ENCODE peak calls at places on chromosomes 12 and 14, in eight cellular contexts. Z is bronchial epithelial cell, Y is progenitor cell of endocrine pancreas, T is A549, C is fibroblast of lung, G is HFFc6, L is endothelial cell, D is body of pancreas. O is an unnamed sample.

GRCh38 chr14:92914087-92914656 is 8.8 kb upstream of the CHGA start:
- DNase-seq in L (peak), T (no peak), C (peak), Y (peak), G (no peak), Z (peak), D (no peak), O (peak)

GRCh38 chr12:42163913-42164312 is 19.2 kb upstream of the GXYLT1 start:
- DNase-seq in D (no peak), C (no peak), Z (no peak), L (no peak), Y (no peak), G (no peak), T (peak), O (no peak)

GRCh38 chr14:96143906-96144305 is 60.7 kb upstream of the BDKRB2 start:
- DNase-seq in L (no peak), T (no peak), Z (no peak), G (peak), Y (no peak), C (peak), D (no peak), O (no peak)

GRCh38 chr14:84095796-84096195 is 1434.1 kb upstream of the FLRT2 start:
- DNase-seq in Z (no peak), T (no peak), L (no peak), D (no peak), C (no peak), G (no peak), Y (no peak), O (no peak)

GRCh38 chr14:74135386-74135785 is 50.6 kb downstream of the LIN52 start:
- DNase-seq in C (peak), Z (no peak), T (no peak), G (no peak), L (no peak), D (no peak), Y (no peak), O (no peak)

GRCh38 chr12:25882266-25882665 is 76.2 kb upstream of the RASSF8 start:
- DNase-seq in G (no peak), Y (no peak), C (no peak), L (no peak), D (no peak), Z (no peak), T (no peak), O (no peak)

GRCh38 chr12:92973614-92974013 is 44.5 kb upstream of the EEA1 start:
- DNase-seq in T (peak), G (peak), Y (no peak), Z (peak), C (peak), L (no peak), D (no peak), O (no peak)

GRCh38 chr12:20050166-20050565 is 318.2 kb upstream of the PDE3A start:
- DNase-seq in G (no peak), L (no peak), D (no peak), T (no peak), C (peak), Z (no peak), Y (no peak), O (no peak)

GRCh38 chr12:52561880-52562449 is 9.0 kb upstream of the KRT71 start:
- DNase-seq in L (no peak), T (peak), Z (no peak), G (no peak), C (no peak), Y (no peak), D (no peak), O (peak)

GRCh38 chr12:129063600-129063999 is 210.3 kb downstream of the GLT1D1 start:
- DNase-seq in C (no peak), L (no peak), Z (no peak), Y (no peak), T (no peak), D (no peak), G (no peak), O (no peak)

GRCh38 chr14:61174395-61175386 is 106.4 kb downstream of the TMEM30B start:
- DNase-seq in C (peak), G (peak), L (no peak), Y (no peak), T (no peak), Z (peak), D (no peak), O (no peak)

DNA sequence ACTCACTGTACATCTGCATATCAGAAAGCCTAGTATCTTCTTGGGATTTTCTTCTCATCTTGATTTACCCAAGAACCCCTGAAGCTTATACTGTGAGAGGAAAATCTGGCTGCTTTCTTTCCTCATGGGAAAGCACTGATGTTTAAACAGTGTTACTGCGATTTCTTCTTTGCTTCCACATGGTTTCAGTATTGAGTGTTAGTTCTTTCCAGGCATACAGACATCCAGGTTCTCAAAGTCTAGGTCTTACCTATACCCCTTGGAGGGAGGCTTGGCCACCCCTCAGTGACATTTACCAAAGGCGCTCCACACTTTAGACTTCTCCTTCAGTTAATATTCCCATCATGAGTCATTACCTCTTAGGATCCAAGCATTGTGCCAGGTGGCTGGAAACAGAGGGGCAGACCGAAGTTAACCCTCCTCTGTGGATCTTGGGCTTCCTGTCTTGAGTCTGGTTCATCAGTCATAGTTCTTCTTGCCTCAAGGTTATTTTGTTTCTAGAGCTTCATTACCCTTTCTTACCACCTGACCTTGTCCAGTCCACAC is 79.1 kb downstream of the TMEM117 start:
- DNase-seq in Z (peak), L (no peak), G (peak), D (no peak), Y (no peak), T (peak), C (peak), O (no peak)
- TF ChIP-seq CTCF in Z (peak), L (no peak), G (peak), D (no peak), Y (peak), T (peak), C (peak), O (no peak)

GRCh38 chr12:57367121-57367520 is 63.7 kb downstream of the R3HDM2 start:
- DNase-seq in L (no peak), T (no peak), D (no peak), C (no peak), Y (no peak), Z (no peak), G (no peak), O (no peak)

GRCh38 chr12:57370084-57370483 is 60.8 kb downstream of the R3HDM2 start:
- DNase-seq in Z (no peak), L (no peak), C (no peak), G (no peak), D (no peak), Y (no peak), T (no peak), O (no peak)

GRCh38 chr12:57370696-57371095 is 60.1 kb downstream of the R3HDM2 start:
- DNase-seq in D (no peak), C (peak), Y (no peak), Z (no peak), G (peak), T (no peak), L (no peak), O (no peak)

GRCh38 chr12:57368349-57369095 is 62.3 kb downstream of the R3HDM2 start:
- DNase-seq in Y (no peak), T (peak), G (no peak), C (no peak), L (no peak), Z (no peak), D (peak), O (peak)

GRCh38 chr12:57369202-57369601 is 61.6 kb downstream of the R3HDM2 start:
- DNase-seq in T (no peak), C (no peak), Y (no peak), Z (no peak), D (no peak), L (no peak), G (no peak), O (no peak)
- TF ChIP-seq CTCF in T (no peak), C (no peak), Y (no peak), Z (no peak), D (no peak), L (no peak), G (no peak), O (no peak)

DNA sequence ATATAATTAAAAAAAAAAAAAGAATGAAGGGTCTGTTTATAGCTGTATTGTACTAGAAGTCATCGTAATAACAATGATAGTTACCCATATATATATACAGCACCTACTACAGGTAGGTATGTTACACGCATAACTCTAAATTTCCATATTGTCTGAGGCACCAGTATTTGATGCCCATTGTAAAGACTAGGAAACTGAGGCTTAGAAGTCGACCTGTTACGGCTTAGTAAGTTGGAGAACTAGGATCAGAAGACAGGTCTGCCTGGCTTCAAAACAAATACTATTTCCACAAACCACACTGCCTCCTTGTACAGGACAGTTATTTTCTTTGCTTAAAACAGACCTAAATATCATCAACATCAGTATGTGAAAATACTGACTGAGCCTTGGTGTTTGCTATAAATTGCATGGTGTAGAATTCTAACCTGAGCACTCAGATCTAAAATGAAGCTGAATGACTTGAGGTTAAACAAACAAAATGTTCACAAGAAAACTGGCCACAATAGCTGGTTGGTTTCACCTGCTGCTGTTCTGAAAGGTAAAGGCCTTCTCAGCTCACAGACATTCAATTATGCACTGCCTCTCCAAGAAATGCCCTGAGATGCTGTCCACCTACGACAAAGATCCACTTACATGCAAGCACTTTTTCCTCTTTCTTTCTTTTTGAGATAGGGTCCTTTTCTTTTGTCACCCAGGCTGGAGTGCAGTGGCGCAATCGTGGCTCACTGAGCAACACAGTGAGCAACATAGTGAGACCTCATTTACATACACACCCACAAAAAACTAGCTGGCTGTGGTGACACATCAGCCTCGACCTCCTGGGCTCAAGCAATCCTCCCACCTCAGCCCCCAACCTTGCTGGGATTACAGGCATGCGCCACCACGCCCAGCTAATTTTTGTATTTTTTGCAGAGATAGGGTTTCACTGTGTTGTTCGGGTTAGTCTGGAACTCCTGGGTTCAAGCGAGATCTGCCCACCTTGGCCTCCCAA is 35.7 kb downstream of the SSH1 start:
- DNase-seq in Y (no peak), L (no peak), D (no peak), C (peak), T (no peak), G (no peak), Z (peak), O (peak)
- TF ChIP-seq CTCF in Y (no peak), L (no peak), D (no peak), C (no peak), T (no peak), G (peak), Z (no peak), O (no peak)

GRCh38 chr12:10497602-10498001 is 8.1 kb upstream of the EIF2S3B start:
- DNase-seq in C (peak), T (no peak), L (no peak), Z (no peak), D (no peak), Y (no peak), G (no peak), O (no peak)

GRCh38 chr12:10505620-10506019 is at the start of gene EIF2S3B:
- DNase-seq in D (no peak), L (no peak), Z (no peak), Y (no peak), G (no peak), C (no peak), T (no peak), O (no peak)

GRCh38 chr12:10503460-10503859 is 2.2 kb upstream of the EIF2S3B start:
- DNase-seq in C (no peak), G (no peak), D (no peak), Y (no peak), Z (no peak), L (no peak), T (no peak), O (no peak)

GRCh38 chr12:10498042-10498441 is 7.6 kb upstream of the EIF2S3B start:
- DNase-seq in C (no peak), T (no peak), L (no peak), Z (no peak), Y (no peak), G (no peak), D (no peak), O (no peak)

DNA sequence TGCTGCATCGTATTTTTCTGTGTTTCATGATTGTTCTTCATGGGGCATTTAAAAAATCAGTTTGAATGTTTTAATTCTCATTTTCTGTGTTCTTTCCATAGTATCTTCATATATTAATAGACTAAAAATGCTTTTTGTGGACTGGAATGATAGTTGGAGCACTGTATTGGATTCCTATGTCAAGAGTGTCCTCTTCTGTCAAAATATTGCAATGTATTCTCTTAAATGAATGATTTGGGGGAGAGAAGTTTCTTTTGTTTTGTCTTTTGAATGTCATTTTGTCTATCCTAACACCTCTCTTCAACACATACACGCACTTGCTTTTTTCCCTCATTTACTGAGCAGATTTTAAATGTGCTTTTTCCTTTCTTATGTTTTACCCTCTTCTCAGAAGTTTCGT is 4.7 kb upstream of the EIF2S3B start:
- DNase-seq in T (peak), L (no peak), C (peak), G (no peak), Z (peak), D (no peak), Y (no peak), O (no peak)
- TF ChIP-seq CTCF in T (peak), L (no peak), C (peak), G (peak), Z (peak), D (peak), Y (no peak), O (no peak)

DNA sequence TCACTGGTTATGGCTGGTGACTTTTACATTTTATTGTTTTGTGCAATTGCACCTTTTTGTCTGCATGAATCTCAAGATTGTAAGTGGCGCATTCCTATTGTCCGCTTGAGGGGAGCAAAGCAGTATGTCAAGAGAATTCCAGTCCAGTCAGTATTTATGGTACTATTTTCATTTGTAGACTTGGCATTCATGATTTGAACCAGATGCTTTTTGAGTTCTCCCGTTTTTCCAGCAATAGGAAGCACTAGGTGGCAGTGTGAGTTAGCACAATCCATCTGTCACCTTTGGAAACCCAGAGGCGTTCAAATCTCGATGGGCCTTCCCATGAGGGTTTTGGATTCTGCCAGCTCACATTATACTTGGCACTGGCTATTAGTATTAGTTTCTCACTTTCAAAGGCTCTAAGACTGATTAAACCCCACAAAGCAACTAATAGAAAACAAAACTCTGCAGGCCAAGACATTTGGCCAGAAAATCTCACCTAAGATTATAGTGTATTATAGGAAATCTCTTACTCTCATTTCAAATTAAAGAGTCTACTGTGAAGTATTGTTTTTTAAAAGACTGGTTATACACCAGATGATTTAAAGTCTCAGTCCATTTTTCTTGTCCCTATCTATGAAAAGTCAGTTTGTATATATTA is 2.2 kb downstream of the DACT1 start:
- DNase-seq in L (peak), T (peak), C (peak), Z (peak), Y (no peak), G (peak), D (peak), O (peak)
- TF ChIP-seq CTCF in L (no peak), T (peak), C (peak), Z (peak), Y (peak), G (peak), D (peak), O (peak)

DNA sequence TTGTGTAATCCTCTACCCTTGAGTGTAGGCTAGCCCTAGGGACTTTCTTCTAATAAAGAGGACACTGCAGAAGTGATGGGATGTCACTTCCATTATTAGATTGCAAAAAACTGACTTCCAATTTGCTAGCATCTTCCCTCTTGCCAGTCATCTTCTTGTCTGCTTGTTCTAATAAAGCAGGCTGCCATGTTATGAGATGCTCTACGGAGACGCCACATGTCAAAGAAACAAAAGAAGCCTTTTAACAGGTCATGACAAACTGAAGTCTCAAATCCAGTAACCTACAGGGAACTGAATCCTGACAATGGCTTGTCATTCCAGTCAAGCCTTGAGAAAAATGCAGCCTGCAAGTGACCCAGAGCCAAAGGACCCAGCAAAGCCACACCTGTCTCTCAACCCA is 76.0 kb downstream of the CEP128 start:
- DNase-seq in Z (no peak), L (no peak), D (no peak), G (no peak), C (no peak), T (no peak), Y (no peak), O (no peak)
- TF ChIP-seq CTCF in Z (no peak), L (no peak), D (no peak), G (no peak), C (no peak), T (no peak), Y (no peak), O (no peak)

DNA sequence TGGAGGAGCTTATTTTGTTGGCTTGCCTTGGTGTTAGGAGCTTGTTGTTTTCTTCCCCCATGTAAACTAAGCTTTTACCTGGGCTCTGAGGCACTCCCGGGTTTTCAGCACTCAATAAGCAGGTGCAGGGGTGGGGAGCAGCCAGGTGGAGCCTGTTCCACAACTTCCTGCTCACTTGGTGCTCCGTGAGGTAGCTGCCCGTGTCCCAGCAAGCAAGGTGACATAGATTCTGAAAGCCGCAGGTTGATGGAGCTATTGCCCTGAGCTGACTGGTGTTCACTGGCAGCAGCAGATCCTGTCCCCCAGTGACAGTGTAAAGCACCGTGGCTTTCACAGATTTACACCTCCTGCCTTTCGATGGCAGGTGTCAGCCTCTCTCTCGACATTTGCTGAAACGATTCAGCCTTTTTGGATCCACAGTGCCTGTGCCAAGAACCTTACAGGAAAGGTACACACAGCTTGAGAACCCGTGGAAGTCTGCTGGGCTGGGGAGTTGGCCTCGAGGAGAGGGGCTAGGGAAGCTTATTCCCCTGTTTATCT is 295.7 kb upstream of the FKBP4 start:
- DNase-seq in T (no peak), D (no peak), Y (no peak), G (no peak), Z (no peak), C (no peak), L (no peak), O (no peak)
- TF ChIP-seq CTCF in T (no peak), D (no peak), Y (no peak), G (no peak), Z (no peak), C (no peak), L (no peak), O (no peak)

O was measured in Calu3.